ENCODE peak calls at places on chromosome 19, in five cellular contexts. Y, O, N, C and E are unnamed samples.
A peak's percentile ranks its signal among the peaks of the same experiment; 100 is the strongest.

GRCh38 chr19:51136891-51137551 is 5.1 kb upstream of the SIGLEC7 start:
- DNase-seq in O (no peak), C (no peak), Y (no peak), N (no peak), E (no peak)

GRCh38 chr19:23884363-23884762 is 30.3 kb upstream of the ZNF726 start:
- DNase-seq in N (no peak), C (no peak), Y (no peak), O (no peak), E (no peak)

GRCh38 chr19:13118424-13119193 is 545 bp downstream of the NACC1 start:
- DNase-seq in O (peak; percentile 93), N (peak; percentile 92), Y (no peak), C (peak; percentile 97), E (no peak)

GRCh38 chr19:33089061-33089460 is 8.1 kb downstream of the GPATCH1 start:
- DNase-seq in O (no peak), C (no peak), Y (no peak), N (no peak), E (no peak)

GRCh38 chr19:58003153-58003828 is 671 bp upstream of the ZNF606 start:
- DNase-seq in Y (peak; percentile 35), O (no peak), C (peak; percentile 53), N (no peak), E (no peak)

GRCh38 chr19:44657211-44657921 is 13.7 kb downstream of the PVR start:
- DNase-seq in O (peak; percentile 81), Y (peak; percentile 83), C (peak; percentile 90), N (peak; percentile 95), E (no peak)

GRCh38 chr19:18153555-18154134 is 682 bp downstream of the PIK3R2 start:
- DNase-seq in O (peak; percentile 46), N (no peak), C (peak; percentile 31), Y (no peak), E (no peak)

GRCh38 chr19:18629166-18630088 is 7.4 kb upstream of the KLHL26 start:
- DNase-seq in C (no peak), N (no peak), O (peak; percentile 42), Y (no peak), E (no peak)

GRCh38 chr19:39401549-39402416 is 4.9 kb upstream of the ZFP36 start:
- DNase-seq in N (no peak), O (peak; percentile 13), C (no peak), Y (peak; percentile 77), E (no peak)

GRCh38 chr19:38035515-38036495 is 128.8 kb downstream of the SIPA1L3 start:
- DNase-seq in O (no peak), Y (peak; percentile 63), C (no peak), N (no peak), E (no peak)

GRCh38 chr19:45474941-45475516 is 7.2 kb downstream of the FOSB start:
- DNase-seq in O (no peak), N (no peak), Y (no peak), C (no peak), E (no peak)

DNA sequence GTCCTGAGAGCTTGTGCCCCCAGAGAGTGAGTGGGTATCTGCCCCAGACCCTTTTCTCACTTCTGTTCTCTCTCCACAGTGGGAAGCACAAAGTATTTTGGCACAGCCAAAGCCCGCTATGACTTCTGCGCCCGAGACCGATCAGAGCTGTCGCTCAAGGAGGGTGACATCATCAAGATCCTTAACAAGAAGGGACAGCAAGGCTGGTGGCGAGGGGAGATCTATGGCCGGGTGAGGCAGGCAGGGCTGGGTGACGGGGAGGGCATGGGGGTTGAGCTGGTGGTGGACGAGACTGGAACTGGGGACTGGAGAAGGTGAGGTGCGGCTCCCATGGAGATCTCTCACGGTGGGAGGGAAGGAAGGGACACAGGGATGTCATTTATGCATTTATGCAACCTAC is 33.5 kb upstream of the ADGRE1 start:
- DNase-seq in Y (no peak), N (no peak), O (no peak), C (no peak), E (no peak)
- H3K4me3 ChIP-seq in Y (no peak overlapping the region), N (no peak overlapping the region), O (no peak overlapping the region), C (no peak overlapping the region), E (no peak overlapping the region)

DNA sequence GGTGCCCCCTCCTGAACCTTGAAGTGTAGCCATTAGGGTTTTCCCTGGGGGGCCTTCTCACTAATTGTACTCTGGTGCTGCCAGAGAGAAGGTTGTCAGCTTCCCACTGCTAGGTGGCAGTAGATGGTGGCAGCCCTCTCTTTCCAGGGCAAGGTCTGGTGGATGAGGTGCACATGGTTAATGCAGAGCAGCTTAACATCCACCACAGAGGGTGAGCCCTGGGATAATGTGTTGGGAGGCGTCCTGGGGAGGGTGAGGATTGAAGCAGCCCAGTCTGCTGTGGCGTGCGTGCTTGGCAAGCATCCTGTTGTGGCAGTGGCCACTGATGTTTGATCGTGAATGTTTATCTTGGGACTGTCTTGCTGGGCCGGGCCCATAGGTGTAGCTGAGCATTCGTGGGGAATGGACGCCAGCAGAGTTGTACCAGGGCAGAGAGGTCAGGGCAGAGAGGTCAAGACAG is 5.8 kb downstream of the EGLN2 start:
- DNase-seq in N (no peak), Y (no peak), C (no peak), O (no peak), E (no peak)
- TF ChIP-seq CTCF in N (no peak), Y (no peak), C (no peak), O (peak; percentile 10), E (peak; percentile 16)

GRCh38 chr19:5292843-5293606 is 47.6 kb downstream of the PTPRS start:
- DNase-seq in C (peak; percentile 88), O (peak; percentile 96), N (no peak), Y (peak; percentile 70), E (no peak)

GRCh38 chr19:5296021-5296420 is 44.6 kb downstream of the PTPRS start:
- DNase-seq in N (no peak), O (no peak), C (no peak), Y (no peak), E (no peak)

GRCh38 chr19:5293607-5294089 is 47.0 kb downstream of the PTPRS start:
- DNase-seq in Y (peak; percentile 30), C (peak; percentile 84), N (peak; percentile 86), O (peak; percentile 88), E (no peak)

GRCh38 chr19:5296457-5297271 is 43.9 kb downstream of the PTPRS start:
- DNase-seq in C (no peak), O (no peak), Y (no peak), N (no peak), E (no peak)

GRCh38 chr19:5294403-5295160 is 46.0 kb downstream of the PTPRS start:
- DNase-seq in O (peak; percentile 43), N (no peak), C (no peak), Y (no peak), E (no peak)
- H3K4me3 ChIP-seq in O (peak overlapping the region; percentile 96), N (peak overlapping the region; percentile 96), C (peak overlapping the region; percentile 93), Y (no peak overlapping the region), E (peak overlapping the region; percentile 63)

DNA sequence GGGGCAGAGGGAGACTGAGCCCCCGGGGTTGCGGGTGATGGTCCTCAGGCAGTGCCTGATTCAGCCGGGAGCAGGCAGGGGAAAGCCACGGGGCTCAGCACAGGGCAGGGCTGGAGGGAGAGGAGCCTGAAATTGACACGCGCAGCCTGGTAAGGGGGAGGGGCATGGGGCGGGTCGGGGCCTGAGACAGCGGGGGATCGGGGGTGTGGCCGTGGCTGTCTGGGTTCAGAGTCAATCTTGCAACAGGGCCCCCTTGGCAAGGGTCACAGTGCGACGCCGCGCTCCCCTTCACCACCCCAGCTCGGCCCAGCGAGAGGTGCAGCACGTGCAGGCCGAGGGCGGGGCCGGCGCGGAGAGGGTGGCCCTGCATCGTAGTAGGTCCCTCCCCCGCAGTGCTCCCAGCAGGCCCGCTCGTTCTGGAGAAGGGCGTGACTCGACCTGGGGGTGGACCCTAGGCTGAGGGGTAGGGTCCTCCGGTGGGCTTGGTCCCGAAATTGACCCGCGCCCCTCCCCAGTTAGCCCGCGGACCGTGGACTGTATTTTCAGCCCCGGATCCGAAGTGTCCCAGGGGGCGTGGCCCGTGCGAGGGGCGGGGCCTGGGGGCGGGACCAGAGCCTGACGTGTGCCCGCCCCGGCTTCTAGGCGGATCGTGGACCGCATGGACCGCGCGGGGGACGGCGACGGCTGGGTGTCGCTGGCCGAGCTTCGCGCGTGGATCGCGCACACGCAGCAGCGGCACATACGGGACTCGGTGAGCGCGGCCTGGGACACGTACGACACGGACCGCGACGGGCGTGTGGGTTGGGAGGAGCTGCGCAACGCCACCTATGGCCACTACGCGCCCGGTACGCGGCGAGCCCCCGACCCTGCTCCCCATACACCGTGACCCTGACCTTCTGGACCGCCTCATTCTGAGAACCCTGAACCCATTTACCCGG is 6.0 kb downstream of the RCN3 start:
- DNase-seq in Y (peak; percentile 23), N (peak; percentile 96), C (peak; percentile 83), O (peak; percentile 84), E (no peak)
- TF ChIP-seq CTCF in Y (no peak), N (peak; percentile 53), C (peak; percentile 40), O (peak; percentile 50), E (no peak)

DNA sequence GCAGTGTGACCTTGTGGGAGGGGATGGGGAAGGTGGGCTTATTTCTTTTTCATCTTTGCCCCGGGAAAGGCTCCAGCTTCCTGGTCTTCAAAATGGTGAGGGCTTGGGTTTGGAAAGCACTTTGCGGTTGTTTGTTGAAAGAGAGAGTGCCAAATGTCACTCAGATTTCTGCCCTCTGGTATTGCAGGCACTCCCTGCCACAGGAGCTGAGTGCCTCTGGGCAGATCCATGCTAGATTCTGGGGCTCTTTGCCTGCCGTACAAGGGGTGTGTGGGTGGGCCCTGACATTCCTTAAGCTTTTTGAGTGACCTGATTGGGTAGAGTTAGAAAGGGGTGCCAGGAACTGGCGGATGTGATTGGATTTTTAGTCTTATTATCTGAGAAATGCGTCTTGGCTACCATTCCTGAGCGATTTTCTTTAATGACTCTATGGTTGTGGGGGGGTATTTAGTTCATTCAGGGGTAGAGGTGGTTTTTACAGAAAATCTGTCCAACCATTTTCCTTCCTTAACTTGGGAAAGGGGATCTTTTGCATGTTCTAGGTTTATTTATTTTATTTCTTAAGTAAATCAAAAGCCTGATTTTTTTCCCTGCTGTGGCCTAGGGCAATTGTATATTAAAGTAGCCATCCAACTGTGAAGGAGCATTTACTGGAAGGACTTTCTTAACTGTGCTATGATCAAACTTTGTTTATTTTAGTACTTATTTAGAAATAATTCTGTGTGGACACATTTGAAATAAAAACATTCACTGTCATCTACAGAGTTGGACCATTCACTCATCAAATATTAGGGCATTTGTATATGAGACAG is 3.2 kb downstream of the ARHGAP35 start:
- DNase-seq in C (peak; percentile 92), Y (peak; percentile 91), O (peak; percentile 82), N (peak; percentile 65), E (no peak)
- H3K4me3 ChIP-seq in C (peak overlapping the region; percentile 95), Y (peak overlapping the region; percentile 88), O (peak overlapping the region; percentile 95), N (peak overlapping the region; percentile 88), E (peak overlapping the region; percentile 82)

GRCh38 chr19:8335343-8336071 is 7.6 kb downstream of the KANK3 start:
- DNase-seq in O (no peak), C (peak; percentile 76), N (peak; percentile 81), Y (no peak), E (no peak)
- TF ChIP-seq CTCF in O (peak; percentile 52), C (peak; percentile 39), N (peak; percentile 53), Y (no peak), E (no peak)